ENCODE peak calls at places on chromosomes 16 and 17, in eight cellular contexts. E, P, Q, A, V, K, J and C are unnamed samples.

GRCh38 chr17:57561072-57561861 is 183.8 kb downstream of the CCDC182 start:
- DNase-seq in E (no peak), P (no peak), Q (peak; percentile 99), A (no peak), V (no peak), K (no peak), J (no peak), C (no peak)

GRCh38 chr16:84739349-84740124 is 39.7 kb downstream of the USP10 start:
- DNase-seq in E (peak; percentile 97), P (no peak), Q (peak; percentile 69), A (no peak), V (no peak), K (no peak), J (no peak), C (no peak)

GRCh38 chr16:31333686-31334649 is 21.0 kb upstream of the ITGAX start:
- DNase-seq in E (peak; percentile 13), P (peak; percentile 42), Q (peak; percentile 66), A (peak; percentile 39), V (no peak), K (peak; percentile 22), J (no peak), C (peak; percentile 54)

GRCh38 chr17:73469311-73469710 is 157.5 kb upstream of the CDC42EP4 start:
- DNase-seq in E (no peak), P (no peak), Q (no peak), A (no peak), V (no peak), K (no peak), J (no peak), C (no peak)

GRCh38 chr17:13346081-13346533 is 255.6 kb downstream of the HS3ST3A1 start:
- DNase-seq in E (peak; percentile 97), P (no peak), Q (no peak), A (no peak), V (no peak), K (no peak), J (no peak), C (peak; percentile 15)

GRCh38 chr16:8641671-8642070 is 20.2 kb downstream of the METTL22 start:
- DNase-seq in E (no peak), P (no peak), Q (no peak), A (no peak), V (no peak), K (no peak), J (no peak), C (no peak)

GRCh38 chr16:79589495-79590134 is 10.9 kb downstream of the MAF start:
- DNase-seq in E (no peak), P (no peak), Q (no peak), A (no peak), V (no peak), K (no peak), J (no peak), C (peak; percentile 38)

GRCh38 chr16:54430491-54431030 is 144.0 kb upstream of the IRX3 start:
- DNase-seq in E (peak; percentile 29), P (no peak), Q (peak; percentile 69), A (no peak), V (no peak), K (no peak), J (no peak), C (no peak)

GRCh38 chr16:57341441-57342303 is 16.9 kb upstream of the CCL22 start:
- DNase-seq in E (peak; percentile 86), P (no peak), Q (no peak), A (no peak), V (no peak), K (peak; percentile 57), J (no peak), C (no peak)

GRCh38 chr16:67841198-67841815 is 813 bp upstream of the THAP11 start:
- DNase-seq in E (no peak), P (no peak), Q (no peak), A (no peak), V (no peak), K (no peak), J (no peak), C (no peak)

GRCh38 chr16:28524544-28525179 is 14.1 kb downstream of the NUPR1 start:
- DNase-seq in E (no peak), P (no peak), Q (no peak), A (no peak), V (no peak), K (no peak), J (no peak), C (no peak)

GRCh38 chr16:67641779-67642708 is 2.9 kb upstream of the CARMIL2 start:
- DNase-seq in E (peak; percentile 33), P (no peak), Q (no peak), A (no peak), V (no peak), K (no peak), J (no peak), C (no peak)

GRCh38 chr17:18167421-18167820 is 16.2 kb upstream of the ALKBH5 start:
- DNase-seq in E (no peak), P (no peak), Q (no peak), A (no peak), V (no peak), K (no peak), J (no peak), C (no peak)

GRCh38 chr17:78886954-78887353 is 16.0 kb downstream of the CEP295NL start:
- DNase-seq in E (no peak), P (no peak), Q (no peak), A (no peak), V (no peak), K (no peak), J (no peak), C (no peak)

GRCh38 chr17:43832168-43832975 is 574 bp downstream of the MPP3 start:
- DNase-seq in E (peak; percentile 69), P (peak; percentile 92), Q (peak; percentile 21), A (no peak), V (no peak), K (peak; percentile 90), J (no peak), C (peak; percentile 40)

GRCh38 chr16:49924078-49924477 is 68.2 kb upstream of the ZNF423 start:
- DNase-seq in E (no peak), P (peak; percentile 53), Q (no peak), A (peak; percentile 72), V (no peak), K (no peak), J (peak; percentile 7), C (no peak)

GRCh38 chr16:72122308-72122707 is 28.7 kb downstream of the DHX38 start:
- DNase-seq in E (no peak), P (no peak), Q (no peak), A (no peak), V (no peak), K (no peak), J (no peak), C (no peak)
- TF ChIP-seq USF2 in E (no peak), P (no peak), Q (no peak), A (no peak), V (no peak), K (no peak), J (no peak), C (no peak)

GRCh38 chr17:81127133-81127455 is 38.2 kb upstream of the PVALEF start:
- DNase-seq in E (no peak), P (no peak), Q (no peak), A (no peak), V (no peak), K (no peak), J (no peak), C (no peak)
- TF ChIP-seq USF2 in E (no peak), P (no peak), Q (no peak), A (no peak), V (no peak), K (no peak), J (no peak), C (no peak)

GRCh38 chr17:15386083-15386482 is 44.7 kb upstream of the TEKT3 start:
- DNase-seq in E (no peak), P (no peak), Q (no peak), A (no peak), V (no peak), K (no peak), J (no peak), C (no peak)

GRCh38 chr17:15385305-15385704 is 43.9 kb upstream of the TEKT3 start:
- DNase-seq in E (peak; percentile 31), P (no peak), Q (no peak), A (no peak), V (no peak), K (no peak), J (no peak), C (no peak)

GRCh38 chr17:15381707-15382106 is 40.3 kb upstream of the TEKT3 start:
- DNase-seq in E (peak; percentile 42), P (no peak), Q (no peak), A (no peak), V (no peak), K (no peak), J (no peak), C (no peak)

GRCh38 chr17:15382866-15383265 is 41.5 kb upstream of the TEKT3 start:
- DNase-seq in E (no peak), P (no peak), Q (no peak), A (no peak), V (no peak), K (no peak), J (no peak), C (no peak)

DNA sequence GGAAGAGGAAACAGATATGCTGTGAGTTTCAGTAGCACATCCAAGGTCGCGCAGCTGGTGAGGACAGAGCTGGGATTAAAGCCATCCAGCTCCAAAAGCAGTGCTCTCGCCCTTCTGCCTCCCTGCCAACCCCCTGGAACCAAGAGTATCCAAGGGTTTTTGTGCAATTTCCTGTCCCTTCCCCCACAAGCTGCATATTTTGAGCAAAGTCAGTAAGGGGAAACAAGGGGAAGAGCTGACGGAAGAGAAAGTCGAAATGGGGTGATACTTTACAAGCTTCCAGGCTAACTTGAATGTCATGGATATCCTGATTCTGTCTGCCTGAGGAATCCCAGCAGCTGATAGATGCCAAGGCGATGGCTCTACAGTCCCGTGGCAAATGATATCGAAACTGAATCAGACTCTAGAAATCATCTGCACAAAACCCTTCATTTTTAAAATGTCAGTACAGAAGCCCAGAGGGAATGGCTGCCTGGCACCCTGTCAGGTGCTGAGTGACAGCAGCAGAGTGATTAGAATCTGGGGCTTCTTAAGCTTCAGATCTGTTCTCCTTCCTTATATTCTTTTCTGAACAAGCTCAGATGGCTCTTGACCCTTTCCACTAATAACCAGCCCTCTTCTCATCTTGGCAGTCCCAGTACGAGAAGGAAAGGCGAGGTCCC is 42.9 kb upstream of the TEKT3 start:
- DNase-seq in E (peak; percentile 25), P (no peak), Q (no peak), A (no peak), V (no peak), K (no peak), J (no peak), C (no peak)
- TF ChIP-seq USF2 in E (no peak), P (no peak), Q (no peak), A (no peak), V (no peak), K (no peak), J (no peak), C (no peak)

DNA sequence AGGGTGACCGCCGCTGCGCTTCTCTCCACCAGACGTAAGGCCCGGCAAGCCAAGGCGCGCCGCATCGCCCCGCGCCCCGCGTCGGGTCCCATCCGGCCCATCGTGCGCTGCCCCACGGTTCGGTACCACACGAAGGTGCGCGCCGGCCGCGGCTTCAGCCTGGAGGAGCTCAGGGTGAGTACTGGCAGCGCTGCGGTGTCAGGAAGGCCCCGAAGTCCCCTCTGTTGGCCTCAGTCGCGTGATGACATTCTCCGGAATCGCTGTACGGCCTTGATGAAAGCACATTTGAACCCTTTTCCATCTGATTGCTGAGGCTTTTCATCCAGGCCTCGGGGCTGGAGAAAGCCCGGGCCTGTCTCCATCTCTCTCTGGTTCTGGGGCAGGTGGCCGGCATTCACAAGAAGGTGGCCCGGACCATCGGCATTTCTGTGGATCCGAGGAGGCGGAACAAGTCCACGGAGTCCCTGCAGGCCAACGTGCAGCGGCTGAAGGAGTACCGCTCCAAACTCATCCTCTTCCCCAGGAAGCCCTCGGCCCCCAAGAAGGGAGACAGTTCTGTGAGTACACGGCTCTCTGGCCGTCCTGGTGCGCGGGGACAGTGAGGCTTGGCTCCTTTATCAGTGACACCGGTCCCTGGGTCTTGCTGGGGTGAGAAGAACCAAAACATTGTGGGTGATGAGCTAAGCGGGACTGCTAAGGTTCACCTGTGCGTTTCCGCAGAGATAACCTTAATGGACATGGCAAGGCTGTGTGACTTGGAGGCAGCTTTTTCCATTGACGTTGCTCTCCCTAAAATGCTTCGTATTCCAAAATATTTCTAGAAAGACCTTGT is 929 bp downstream of the RPL13 start:
- DNase-seq in E (no peak), P (no peak), Q (no peak), A (no peak), V (no peak), K (no peak), J (no peak), C (no peak)
- TF ChIP-seq USF2 in E (no peak), P (no peak), Q (no peak), A (no peak), V (no peak), K (no peak), J (no peak), C (no peak)